ENCODE peak calls at places on chromosomes 2 and 18, in eight cellular contexts. K is K562, C is Panc1, X is HepG2, T is GM12878, F is HCT116, Y is GM23338, N is SK-N-SH. E is an unnamed sample.

GRCh38 chr2:116737951-116738350 is 1076.5 kb upstream of the DDX18 start:
- DNase-seq in C (no peak), Y (no peak), T (no peak), K (no peak), X (no peak), F (no peak), N (no peak), E (no peak)

GRCh38 chr2:220356076-220356475 is 728.6 kb downstream of the SLC4A3 start:
- DNase-seq in K (no peak), F (peak; percentile 23), C (no peak), T (no peak), Y (no peak), X (no peak), N (no peak), E (no peak)

GRCh38 chr2:86633094-86633740 is 9.6 kb upstream of the RNF103 start:
- DNase-seq in F (no peak), N (peak; percentile 21), T (no peak), Y (no peak), X (no peak), K (no peak), C (no peak), E (no peak)

GRCh38 chr2:109435866-109436634 is 177.7 kb downstream of the SEPTIN10 start:
- DNase-seq in F (no peak), Y (no peak), C (no peak), T (no peak), X (no peak), K (no peak), N (no peak), E (no peak)

GRCh38 chr2:40218679-40219078 is 233.2 kb downstream of the SLC8A1 start:
- DNase-seq in K (no peak), C (no peak), Y (no peak), N (no peak), T (no peak), F (no peak), X (no peak), E (no peak)

GRCh38 chr2:106115250-106115649 is 78.9 kb downstream of the UXS1 start:
- DNase-seq in F (peak; percentile 86), X (peak; percentile 84), Y (no peak), T (no peak), N (no peak), K (peak; percentile 68), C (peak; percentile 57), E (peak; percentile 6)

GRCh38 chr2:147420517-147420916 is 424.3 kb upstream of the ACVR2A start:
- DNase-seq in Y (peak; percentile 37), C (no peak), F (no peak), N (no peak), K (no peak), T (no peak), X (no peak), E (no peak)

GRCh38 chr2:14759086-14759485 is 126.6 kb downstream of the LRATD1 start:
- DNase-seq in T (no peak), C (no peak), X (no peak), Y (no peak), K (no peak), N (peak; percentile 22), F (no peak), E (no peak)

GRCh38 chr18:30987479-30988241 is 54.9 kb downstream of the DSC3 start:
- DNase-seq in N (no peak), C (no peak), Y (no peak), K (peak; percentile 27), X (no peak), T (no peak), F (peak; percentile 83), E (no peak)

GRCh38 chr18:10805587-10806088 is 279.8 kb downstream of the NAPG start:
- DNase-seq in T (no peak), X (no peak), C (no peak), N (no peak), Y (no peak), F (no peak), K (no peak), E (no peak)

GRCh38 chr2:190267302-190267701 is 52.3 kb downstream of the HIBCH start:
- DNase-seq in X (peak; percentile 7), N (no peak), Y (no peak), C (peak; percentile 51), F (peak; percentile 44), T (no peak), K (no peak), E (no peak)

GRCh38 chr2:100405403-100406119 is 11.9 kb downstream of the CHST10 start:
- DNase-seq in Y (no peak), T (no peak), K (no peak), N (no peak), X (no peak), C (no peak), F (no peak), E (no peak)

GRCh38 chr2:148253716-148254115 is 232.8 kb downstream of the MBD5 start:
- DNase-seq in T (no peak), N (no peak), K (no peak), Y (peak; percentile 33), C (no peak), X (no peak), F (peak; percentile 6), E (no peak)

GRCh38 chr2:203379156-203379555 is 51.0 kb downstream of the ABI2 start:
- DNase-seq in X (peak; percentile 22), C (no peak), F (no peak), Y (no peak), N (no peak), K (no peak), T (no peak), E (no peak)

GRCh38 chr2:210593166-210593565 is 36.8 kb downstream of the CPS1 start:
- DNase-seq in T (no peak), C (no peak), Y (peak; percentile 33), K (no peak), X (no peak), F (no peak), N (no peak), E (no peak)

GRCh38 chr2:37350034-37350433 is 5.6 kb downstream of the QPCT start:
- DNase-seq in T (peak; percentile 44), F (no peak), N (no peak), Y (peak; percentile 18), C (no peak), X (peak; percentile 67), K (no peak), E (peak; percentile 21)

GRCh38 chr2:239355139-239355538 is 45.7 kb downstream of the HDAC4 start:
- DNase-seq in Y (no peak), N (no peak), X (no peak), C (no peak), K (no peak), F (no peak), T (no peak), E (no peak)

GRCh38 chr18:77047803-77048419 is 84.7 kb downstream of the MBP start:
- DNase-seq in X (no peak), C (no peak), K (no peak), Y (no peak), N (no peak), F (no peak), T (no peak), E (no peak)

GRCh38 chr2:170525566-170525900 is 189.6 kb upstream of the SP5 start:
- DNase-seq in N (no peak), T (no peak), Y (no peak), C (peak; percentile 15), F (peak; percentile 71), X (peak; percentile 24), K (no peak), E (no peak)

GRCh38 chr18:14086459-14087231 is 45.6 kb downstream of the ZNF519 start:
- DNase-seq in N (peak; percentile 45), T (no peak), X (peak; percentile 50), Y (peak; percentile 84), F (no peak), C (no peak), K (peak; percentile 23), E (peak; percentile 48)

GRCh38 chr18:14092625-14093361 is 39.4 kb downstream of the ZNF519 start:
- DNase-seq in Y (no peak), X (peak; percentile 28), C (no peak), F (no peak), T (no peak), K (no peak), N (no peak), E (no peak)

GRCh38 chr18:14089176-14089575 is 43.1 kb downstream of the ZNF519 start:
- DNase-seq in Y (no peak), X (no peak), T (no peak), N (no peak), C (no peak), F (no peak), K (no peak), E (no peak)

GRCh38 chr18:14093526-14093925 is 38.7 kb downstream of the ZNF519 start:
- DNase-seq in C (no peak), X (no peak), K (no peak), F (no peak), Y (no peak), N (no peak), T (no peak), E (no peak)

DNA sequence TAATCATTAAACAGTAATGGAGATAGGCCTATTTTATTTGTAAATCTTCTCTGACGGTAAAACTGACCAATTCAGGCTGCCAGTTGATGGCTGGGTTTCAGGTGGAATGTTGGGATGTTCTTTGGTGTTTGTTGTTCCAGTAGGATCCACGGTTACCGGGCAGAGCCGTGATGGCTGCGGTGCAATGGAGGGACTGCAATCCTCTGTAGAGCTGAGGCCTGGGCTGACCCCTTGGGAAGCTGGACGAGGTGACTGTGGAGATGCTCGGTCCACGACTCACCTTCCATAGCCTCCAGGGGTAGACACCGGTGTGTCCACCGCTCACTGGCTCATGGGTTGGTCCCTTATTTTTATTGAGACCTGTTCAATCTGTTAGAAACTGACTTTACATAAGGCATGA is 42.5 kb downstream of the ZNF519 start:
- DNase-seq in K (no peak), X (no peak), C (no peak), N (no peak), F (no peak), T (no peak), Y (peak; percentile 37), E (no peak)
- TF ChIP-seq REST in K (no peak), X (no peak), C (no peak), N (no peak), F (no peak), T (no peak), Y (no peak), E (no peak)

GRCh38 chr2:159738509-159739390 is 26.4 kb downstream of the MARCHF7 start:
- DNase-seq in K (peak; percentile 38), N (no peak), F (no peak), C (no peak), Y (peak; percentile 28), X (no peak), T (no peak), E (no peak)
- TF ChIP-seq POLR2AphosphoS5 in K (no peak), N (no peak), F (no peak), C (no peak), Y (no peak), X (no peak), T (peak; percentile 31), E (peak; percentile 35)

DNA sequence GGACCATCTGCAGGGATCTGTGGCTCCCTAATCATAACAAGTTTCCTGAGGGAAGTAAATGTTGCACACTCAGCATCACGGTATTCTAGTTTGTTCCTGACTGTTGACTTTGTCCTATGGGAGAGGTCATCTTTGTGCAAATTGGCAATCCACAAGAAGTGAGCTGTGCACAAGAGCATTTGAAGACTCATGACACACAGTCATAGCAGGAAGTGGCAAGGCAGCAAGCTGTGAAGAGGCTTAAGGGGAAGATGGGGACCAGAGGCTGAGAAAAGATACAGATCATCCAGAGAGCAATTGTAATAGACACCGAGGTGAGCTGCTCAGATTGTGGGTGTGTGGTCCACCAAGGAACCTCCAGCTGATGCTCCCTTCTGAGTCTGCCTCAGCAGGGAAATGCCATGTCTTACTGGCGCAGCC is 2.7 kb downstream of the TNP1 start:
- DNase-seq in Y (no peak), T (no peak), K (no peak), X (no peak), N (no peak), C (no peak), F (no peak), E (no peak)
- TF ChIP-seq REST in Y (no peak), T (no peak), K (no peak), X (no peak), N (no peak), C (no peak), F (no peak), E (no peak)

GRCh38 chr2:182228073-182228473 is 198.8 kb downstream of the PDE1A start:
- DNase-seq in C (no peak), Y (no peak), T (no peak), X (no peak), F (no peak), K (no peak), N (no peak), E (no peak)
- TF ChIP-seq POLR2AphosphoS5 in C (no peak), Y (no peak), T (no peak), X (no peak), F (no peak), K (no peak), N (no peak), E (no peak)